ENCODE peak calls at places on chromosomes 4 and X, in four cellular contexts. E, S, T and P are unnamed samples.

GRCh38 chr4:7890635-7891393 is 48.8 kb downstream of the AFAP1 start:
- DNase-seq in E (peak), S (no peak), T (no peak), P (no peak)

GRCh38 chr4:170652571-170652970 is 562.8 kb upstream of the AADAT start:
- DNase-seq in E (no peak), S (no peak), T (no peak), P (no peak)

GRCh38 chrX:46582325-46582724 is 8.8 kb downstream of the CHST7 start:
- DNase-seq in E (no peak), S (no peak), T (no peak), P (no peak)

GRCh38 chrX:37060999-37061398 is 52.8 kb downstream of the FAM47C start:
- DNase-seq in E (peak), S (no peak), T (no peak), P (peak)

GRCh38 chr4:142085631-142086292 is 449.4 kb downstream of the IL15 start:
- DNase-seq in E (no peak), S (no peak), T (no peak), P (no peak)

GRCh38 chr4:186653973-186654372 is 69.7 kb downstream of the FAT1 start:
- DNase-seq in E (no peak), S (no peak), T (no peak), P (no peak)

GRCh38 chr4:3752022-3752421 is 14.2 kb upstream of the ADRA2C start:
- DNase-seq in E (no peak), S (no peak), T (no peak), P (no peak)

GRCh38 chr4:36747277-36748129 is 466.1 kb downstream of the DTHD1 start:
- DNase-seq in E (no peak), S (no peak), T (no peak), P (no peak)

GRCh38 chr4:113869743-113870375 is 108.3 kb upstream of the CAMK2D start:
- DNase-seq in E (no peak), S (no peak), T (peak), P (no peak)

GRCh38 chr4:124828382-124828781 is 115.8 kb upstream of the ANKRD50 start:
- DNase-seq in E (no peak), S (no peak), T (no peak), P (no peak)

GRCh38 chr4:70709551-70710080 is 12.1 kb upstream of the RUFY3 start:
- DNase-seq in E (peak), S (no peak), T (no peak), P (no peak)

GRCh38 chrX:9291666-9292065 is 173.2 kb upstream of the TBL1X start:
- DNase-seq in E (no peak), S (no peak), T (no peak), P (peak)

GRCh38 chrX:108511721-108512120 is 72.1 kb downstream of the COL4A5 start:
- DNase-seq in E (no peak), S (no peak), T (no peak), P (no peak)

GRCh38 chrX:147476008-147476407 is 435.7 kb upstream of the FMR1 start:
- DNase-seq in E (peak), S (no peak), T (no peak), P (peak)

GRCh38 chr4:37365888-37366287 is 121.3 kb downstream of the NWD2 start:
- DNase-seq in E (no peak), S (no peak), T (no peak), P (no peak)

GRCh38 chr4:94390804-94391410 is 48.3 kb upstream of the HPGDS start:
- DNase-seq in E (peak), S (no peak), T (no peak), P (no peak)

GRCh38 chrX:150058728-150059127 is 120.4 kb upstream of the EOLA2 start:
- DNase-seq in E (no peak), S (no peak), T (no peak), P (no peak)

GRCh38 chr4:54330896-54331295 is 101.8 kb downstream of the PDGFRA start:
- DNase-seq in E (no peak), S (no peak), T (no peak), P (no peak)

GRCh38 chr4:105950701-105951100 is 55.4 kb downstream of the NPNT start:
- DNase-seq in E (no peak), S (no peak), T (no peak), P (no peak)

GRCh38 chrX:151973851-151974335 is 583 bp downstream of the GABRE start:
- DNase-seq in E (no peak), S (no peak), T (no peak), P (no peak)

GRCh38 chrX:101417981-101418841 is 10.2 kb downstream of the HNRNPH2 start:
- DNase-seq in E (no peak), S (no peak), T (no peak), P (no peak)

GRCh38 chr4:7932333-7932732 is 7.3 kb downstream of the AFAP1 start:
- DNase-seq in E (no peak), S (no peak), T (no peak), P (no peak)

GRCh38 chr4:113438596-113438995 is 322.9 kb downstream of the CAMK2D start:
- DNase-seq in E (no peak), S (no peak), T (no peak), P (no peak)

GRCh38 chrX:21503593-21503992 is 129.4 kb downstream of the CNKSR2 start:
- DNase-seq in E (no peak), S (no peak), T (no peak), P (no peak)

GRCh38 chrX:69150294-69150960 is 14.8 kb downstream of the PJA1 start:
- DNase-seq in E (peak), S (no peak), T (no peak), P (no peak)

GRCh38 chr4:145909331-145909730 is 29.3 kb downstream of the ZNF827 start:
- DNase-seq in E (no peak), S (peak), T (no peak), P (no peak)

GRCh38 chrX:18938710-18939109 is 45.2 kb downstream of the PHKA2 start:
- DNase-seq in E (no peak), S (no peak), T (no peak), P (no peak)

GRCh38 chrX:20802036-20802435 is 535.3 kb upstream of the RPS6KA3 start:
- DNase-seq in E (no peak), S (no peak), T (no peak), P (no peak)

GRCh38 chrX:9626379-9626778 is 139.3 kb downstream of the GPR143 start:
- DNase-seq in E (no peak), S (no peak), T (no peak), P (no peak)

GRCh38 chr4:27917381-27917780 is 1056.7 kb downstream of the STIM2 start:
- DNase-seq in E (no peak), S (no peak), T (no peak), P (no peak)

GRCh38 chr4:184534511-184535391 is 60.4 kb upstream of the IRF2 start:
- DNase-seq in E (peak), S (no peak), T (peak), P (no peak)

GRCh38 chr4:42515156-42515884 is 118.0 kb downstream of the SHISA3 start:
- DNase-seq in E (no peak), S (no peak), T (no peak), P (peak)

GRCh38 chr4:39502034-39502658 is 25.1 kb downstream of the UGDH start:
- DNase-seq in E (no peak), S (no peak), T (no peak), P (no peak)

GRCh38 chr4:148238797-148239196 is 203.4 kb downstream of the NR3C2 start:
- DNase-seq in E (no peak), S (no peak), T (no peak), P (no peak)

GRCh38 chr4:11483076-11483475 is 54.4 kb upstream of the HS3ST1 start:
- DNase-seq in E (no peak), S (no peak), T (no peak), P (no peak)

GRCh38 chr4:118354913-118355312 is 2.1 kb upstream of the PRSS12 start:
- DNase-seq in E (no peak), S (no peak), T (no peak), P (no peak)

GRCh38 chrX:19443886-19444530 is 71.3 kb downstream of the MAP3K15 start:
- DNase-seq in E (no peak), S (no peak), T (no peak), P (no peak)

GRCh38 chr4:1040344-1041146 is 29.1 kb downstream of the FGFRL1 start:
- DNase-seq in E (no peak), S (no peak), T (no peak), P (no peak)
- TF ChIP-seq ZNF274 in E (no peak), S (no peak), T (no peak), P (no peak)

GRCh38 chr4:2172627-2173231 is 69.2 kb downstream of the HAUS3 start:
- DNase-seq in E (peak), S (no peak), T (no peak), P (no peak)
- TF ChIP-seq SUZ12 in E (no peak), S (no peak), T (no peak), P (no peak)

GRCh38 chrX:135927897-135928296 is 34.4 kb downstream of the SAGE1 start:
- DNase-seq in E (no peak), S (no peak), T (no peak), P (no peak)

DNA sequence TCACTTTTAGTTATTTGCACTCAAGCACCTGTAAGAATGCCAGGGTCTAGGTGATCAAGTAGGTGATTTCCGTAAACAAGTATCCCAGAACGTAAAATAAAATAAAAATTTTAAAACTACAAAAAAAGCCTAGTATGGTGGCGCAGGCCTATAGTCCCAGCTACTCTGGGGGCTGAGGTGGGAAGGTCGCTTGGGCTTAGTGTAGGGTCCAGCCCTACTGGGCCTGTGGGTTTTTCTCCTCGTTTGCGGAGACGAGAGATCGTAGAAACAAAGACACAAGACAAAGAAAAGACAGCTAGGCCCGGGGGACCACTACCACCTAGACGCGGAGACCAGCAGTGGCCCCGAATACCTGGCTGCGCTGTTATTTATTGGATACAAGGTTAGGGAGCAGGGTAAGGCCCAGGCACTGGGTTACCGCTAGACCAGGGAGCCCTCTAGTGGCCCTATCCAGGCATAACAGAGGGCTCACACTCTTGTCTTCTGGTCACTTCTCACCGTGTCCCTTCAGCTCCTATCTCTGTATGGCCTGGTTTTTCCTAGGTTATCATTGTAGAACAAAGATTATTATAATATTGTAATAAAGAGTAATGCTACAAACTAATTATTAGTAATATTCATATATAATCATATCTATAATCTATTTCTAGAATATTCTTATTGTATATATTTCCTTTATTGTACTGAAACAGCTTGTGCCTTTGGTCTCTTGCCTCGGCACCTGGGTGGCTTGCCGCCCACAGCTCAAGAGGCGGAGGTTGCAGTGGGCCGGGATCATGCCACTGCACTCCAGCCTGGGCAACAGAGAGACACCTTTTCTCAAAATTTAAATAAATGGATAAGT is 38.4 kb downstream of the SAGE1 start:
- DNase-seq in E (peak), S (peak), T (no peak), P (peak)
- TF ChIP-seq YY1 in E (no peak), S (no peak), T (no peak), P (no peak)

GRCh38 chr4:74056114-74056857 is 17.8 kb upstream of the CXCL3 start:
- DNase-seq in E (no peak), S (no peak), T (no peak), P (no peak)

GRCh38 chr4:74055498-74055897 is 17.0 kb upstream of the CXCL3 start:
- DNase-seq in E (no peak), S (no peak), T (no peak), P (no peak)

GRCh38 chr4:74056858-74057562 is 18.5 kb upstream of the CXCL3 start:
- DNase-seq in E (no peak), S (no peak), T (no peak), P (no peak)

GRCh38 chr4:74054483-74055032 is 16.1 kb upstream of the CXCL3 start:
- DNase-seq in E (no peak), S (no peak), T (no peak), P (no peak)

GRCh38 chr4:74055096-74055495 is 16.6 kb upstream of the CXCL3 start:
- DNase-seq in E (no peak), S (no peak), T (no peak), P (no peak)
- TF ChIP-seq ZNF274 in E (no peak), S (no peak), T (no peak), P (no peak)

GRCh38 chrX:13808293-13808692 is 8.6 kb downstream of the GPM6B start:
- DNase-seq in E (no peak), S (no peak), T (no peak), P (no peak)
- TF ChIP-seq SUZ12 in E (no peak), S (no peak), T (no peak), P (no peak)